ENCODE peak calls at places on chromosomes 7 and 10, in four cellular contexts. W, R, F and J are unnamed samples.

GRCh38 chr10:65787571-65787970 is 1138.3 kb upstream of the LRRTM3 start:
- DNase-seq in R (no peak), W (no peak), F (no peak), J (no peak)

GRCh38 chr7:69780377-69780776 is 182.1 kb downstream of the AUTS2 start:
- DNase-seq in W (peak; percentile 60), F (no peak), R (no peak), J (no peak)

GRCh38 chr10:80199828-80200227 is 5.5 kb downstream of the ANXA11 start:
- DNase-seq in R (no peak), F (no peak), W (peak; percentile 91), J (peak; percentile 78)

GRCh38 chr7:96269246-96269994 is 52.5 kb downstream of the SLC25A13 start:
- DNase-seq in R (no peak), W (no peak), F (no peak), J (no peak)

GRCh38 chr7:17654940-17655339 is 285.4 kb downstream of the SNX13 start:
- DNase-seq in W (no peak), R (no peak), F (no peak), J (no peak)

GRCh38 chr7:75596727-75597614 is 104.9 kb downstream of the SPDYE5 start:
- DNase-seq in R (no peak), F (peak; percentile 80), W (no peak), J (no peak)

GRCh38 chr10:124597677-124598165 is 136.1 kb downstream of the LHPP start:
- DNase-seq in R (no peak), F (no peak), W (no peak), J (no peak)

GRCh38 chr10:43322321-43322720 is 49.1 kb upstream of the FXYD4 start:
- DNase-seq in R (no peak), F (no peak), W (no peak), J (no peak)

GRCh38 chr7:30771859-30772429 is 727 bp downstream of the MINDY4 start:
- DNase-seq in R (no peak), W (no peak), F (peak; percentile 33), J (peak; percentile 25)

GRCh38 chr10:103890194-103890658 is 27.8 kb downstream of the STN1 start:
- DNase-seq in R (no peak), W (no peak), F (no peak), J (no peak)